ENCODE peak calls at places on chromosomes 6 and 20, in four cellular contexts. F, T, I and Z are unnamed samples.

GRCh38 chr6:33746651-33747100 is at the start of gene IP6K3:
- DNase-seq in I (no peak), T (no peak), F (no peak), Z (no peak)

GRCh38 chr6:149855040-149855654 is 9.0 kb downstream of the LRP11 start:
- DNase-seq in T (no peak), F (peak), I (no peak), Z (no peak)

GRCh38 chr6:24865161-24865560 is 66.4 kb upstream of the ARMH2 start:
- DNase-seq in I (no peak), T (no peak), F (no peak), Z (no peak)

GRCh38 chr6:36071281-36071680 is 43.7 kb downstream of the MAPK14 start:
- DNase-seq in F (no peak), I (no peak), T (no peak), Z (no peak)

GRCh38 chr6:19301980-19302379 is 535.2 kb upstream of the ID4 start:
- DNase-seq in F (peak), I (no peak), T (no peak), Z (no peak)

GRCh38 chr6:56144538-56145324 is 102.6 kb downstream of the COL21A1 start:
- DNase-seq in T (no peak), F (peak), I (no peak), Z (peak)

GRCh38 chr6:152529364-152529763 is 107.8 kb downstream of the SYNE1 start:
- DNase-seq in F (no peak), I (no peak), T (no peak), Z (no peak)

GRCh38 chr6:6712258-6712978 is 123.9 kb downstream of the LY86 start:
- DNase-seq in T (peak), F (peak), I (peak), Z (peak)

GRCh38 chr6:11606287-11606686 is 68.7 kb downstream of the TMEM170B start:
- DNase-seq in T (peak), I (no peak), F (no peak), Z (no peak)

GRCh38 chr6:22785036-22785435 is 215.7 kb downstream of the HDGFL1 start:
- DNase-seq in I (no peak), F (peak), T (no peak), Z (no peak)

GRCh38 chr20:23670361-23670760 is 18.5 kb downstream of the CST4 start:
- DNase-seq in I (no peak), T (no peak), F (no peak), Z (no peak)

DNA sequence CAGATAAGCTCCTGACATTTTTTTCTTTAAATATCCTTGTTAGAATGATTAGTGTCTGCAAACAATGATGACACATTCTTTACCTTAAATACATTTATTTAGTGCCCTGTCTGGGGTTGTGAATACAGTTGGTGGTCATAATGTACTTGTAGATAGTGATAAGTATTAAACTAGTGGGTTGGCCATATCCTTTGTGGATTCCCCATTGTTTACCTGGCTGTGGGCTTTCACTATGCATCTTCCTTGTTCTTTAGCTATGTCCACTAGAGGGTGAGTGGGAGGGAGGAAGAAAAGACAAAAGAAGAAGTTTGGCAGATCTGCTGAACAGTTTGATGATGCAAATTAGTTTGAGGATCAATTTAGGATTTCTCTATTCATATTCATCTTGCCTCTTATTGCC is 15.7 kb downstream of the HS3ST5 start:
- DNase-seq in I (no peak), T (no peak), F (no peak), Z (no peak)
- TF ChIP-seq CTCF in I (no peak), T (no peak), F (no peak), Z (peak)

GRCh38 chr6:29724937-29725869 is 2.0 kb downstream of the HLA-F start:
- DNase-seq in I (no peak), F (no peak), T (no peak), Z (no peak)
- H3K4me3 ChIP-seq in I (peak), F (no peak), T (peak), Z (no peak)

GRCh38 chr6:119612176-119612870 is 262.8 kb upstream of the MAN1A1 start:
- DNase-seq in T (no peak), I (no peak), F (no peak), Z (no peak)
- TF ChIP-seq CTCF in T (no peak), I (no peak), F (peak), Z (no peak)

GRCh38 chr6:107711412-107711811 is 112.7 kb downstream of the SCML4 start:
- DNase-seq in F (no peak), I (no peak), T (no peak), Z (no peak)

GRCh38 chr6:107712523-107713213 is 111.4 kb downstream of the SCML4 start:
- DNase-seq in F (peak), T (no peak), I (no peak), Z (no peak)

GRCh38 chr6:107714104-107714503 is 110.0 kb downstream of the SCML4 start:
- DNase-seq in F (no peak), T (no peak), I (no peak), Z (no peak)

GRCh38 chr6:107713214-107713962 is 110.7 kb downstream of the SCML4 start:
- DNase-seq in T (no peak), I (no peak), F (no peak), Z (no peak)

DNA sequence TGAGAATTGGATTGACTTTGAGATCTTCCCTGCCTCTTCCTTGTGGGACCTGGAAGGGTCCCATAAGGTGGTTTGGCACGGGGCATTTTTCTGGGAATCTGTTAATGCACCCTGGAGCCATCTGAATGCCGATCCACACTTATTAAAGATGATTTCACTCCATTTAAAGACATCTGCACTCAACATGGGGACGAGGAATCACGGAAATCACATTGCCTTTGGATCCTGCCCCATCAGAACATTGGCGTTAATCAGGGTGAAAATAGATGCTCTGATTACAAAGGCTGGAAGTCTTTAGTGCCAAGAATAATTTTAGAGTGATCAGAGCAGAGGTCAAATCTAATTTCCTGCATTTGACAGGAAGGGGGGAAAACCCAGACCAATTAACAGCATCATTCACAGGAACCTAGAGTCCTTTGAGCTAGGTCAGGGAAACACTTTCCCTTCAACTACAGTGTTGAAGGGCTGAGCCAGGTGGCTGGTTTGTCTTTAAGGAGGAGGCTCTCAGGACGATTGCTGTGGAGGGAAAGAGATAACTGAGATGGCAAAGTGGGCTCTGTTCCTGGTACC is 112.1 kb downstream of the SCML4 start:
- DNase-seq in I (no peak), F (no peak), T (no peak), Z (no peak)
- H3K4me3 ChIP-seq in I (no peak), F (no peak), T (no peak), Z (no peak)

GRCh38 chr20:16381444-16381843 is 191.8 kb downstream of the KIF16B start:
- DNase-seq in T (no peak), I (no peak), F (no peak), Z (no peak)

GRCh38 chr20:16378122-16378521 is 195.1 kb downstream of the KIF16B start:
- DNase-seq in T (no peak), I (no peak), F (no peak), Z (no peak)

DNA sequence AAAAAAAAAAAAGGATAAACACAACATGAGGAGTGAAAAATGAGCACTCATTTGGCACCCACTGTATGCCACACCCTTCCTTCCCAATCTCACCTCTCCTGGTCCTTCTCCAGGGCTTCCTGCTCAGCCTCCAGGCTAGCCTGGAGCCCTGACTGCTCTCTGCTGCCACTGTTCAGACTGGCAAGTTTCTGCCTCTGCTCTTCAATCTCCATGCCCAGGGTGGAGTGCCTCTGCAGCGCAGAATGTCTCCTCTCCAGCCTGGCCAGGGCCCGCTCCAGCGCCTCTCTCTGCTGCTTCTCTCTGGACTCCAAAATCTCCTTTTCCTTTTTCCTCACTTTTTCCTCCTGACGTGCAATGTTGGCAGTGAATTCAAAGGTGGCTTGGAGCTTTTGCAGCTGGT is 194.5 kb downstream of the KIF16B start:
- DNase-seq in F (no peak), I (no peak), T (no peak), Z (no peak)
- TF ChIP-seq CTCF in F (no peak), I (no peak), T (no peak), Z (no peak)

DNA sequence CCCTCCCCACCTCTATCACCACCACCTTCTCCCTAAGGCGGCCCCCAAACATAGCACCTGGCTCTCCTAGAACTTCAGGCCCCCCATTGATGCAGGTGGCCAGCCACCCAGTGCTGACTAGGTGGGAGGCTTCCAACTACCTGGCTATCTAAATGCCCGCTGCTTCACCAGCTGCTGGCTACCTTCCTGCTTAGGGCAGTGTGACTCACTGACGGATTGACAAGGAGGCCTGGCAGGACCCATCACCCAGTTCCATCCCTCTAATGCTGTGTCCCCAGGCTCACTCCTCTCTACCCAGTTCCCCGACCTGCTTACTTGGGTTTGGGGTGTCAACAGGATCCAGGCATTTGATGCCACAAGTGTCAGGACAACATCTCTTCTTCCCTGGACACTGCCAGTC is 1.1 kb downstream of the SLPI start:
- DNase-seq in T (no peak), F (no peak), I (no peak), Z (no peak)
- H3K4me3 ChIP-seq in T (no peak), F (no peak), I (peak), Z (no peak)

GRCh38 chr6:35053701-35054100 is 87.4 kb downstream of the TCP11 start:
- DNase-seq in I (no peak), T (no peak), F (no peak), Z (no peak)
- TF ChIP-seq CTCF in I (no peak), T (no peak), F (no peak), Z (no peak)

GRCh38 chr6:39821014-39821738 is 29.0 kb downstream of the DAAM2 start:
- DNase-seq in T (no peak), I (no peak), F (no peak), Z (no peak)
- H3K4me3 ChIP-seq in T (no peak), I (peak), F (no peak), Z (no peak)

DNA sequence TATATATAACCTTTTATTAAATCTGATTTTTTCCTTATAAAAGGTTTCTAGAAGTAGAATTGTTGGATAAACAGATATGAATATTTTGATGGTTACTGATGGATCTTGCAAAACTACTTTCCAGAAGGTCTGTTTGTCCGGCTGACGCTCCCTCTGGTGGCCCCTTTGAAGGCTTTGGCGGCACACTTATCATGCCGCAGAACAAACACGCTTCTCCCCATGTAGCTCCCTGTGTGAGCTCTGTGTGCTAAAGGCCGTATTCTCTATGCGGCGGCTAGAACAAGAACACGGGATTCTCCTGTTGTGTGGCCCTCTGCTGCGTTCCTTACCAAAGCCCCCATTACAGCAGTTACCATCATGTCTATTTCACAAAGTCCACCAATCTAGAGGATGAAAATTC is 30.0 kb downstream of the PPP1R3G start:
- DNase-seq in I (no peak), T (no peak), F (peak), Z (peak)
- TF ChIP-seq CTCF in I (peak), T (no peak), F (peak), Z (peak)